ENCODE peak calls at places on chromosomes 5 and 9, in five cellular contexts. One of them, this sample, is unnamed.

GRCh38 chr9:7597716-7598115 is 201.9 kb downstream of the DMAC1 start:
- DNase-seq in fibroblast of lung: no peak
- DNase-seq in GM12865: no peak
- DNase-seq in fibroblast of pulmonary artery: no peak
- DNase-seq in foreskin fibroblast: no peak
- DNase-seq in this sample: no peak

GRCh38 chr9:105978822-105979221 is 284.5 kb downstream of the TMEM38B start:
- DNase-seq in GM12865: no peak
- DNase-seq in fibroblast of lung: no peak
- DNase-seq in fibroblast of pulmonary artery: no peak
- DNase-seq in foreskin fibroblast: no peak
- DNase-seq in this sample: no peak

GRCh38 chr9:127809002-127809561 is 6.4 kb downstream of the FPGS start:
- DNase-seq in foreskin fibroblast: no peak
- DNase-seq in fibroblast of lung: no peak
- DNase-seq in GM12865: no peak
- DNase-seq in fibroblast of pulmonary artery: no peak
- DNase-seq in this sample: no peak

GRCh38 chr9:34452568-34452967 is 5.8 kb downstream of the FAM219A start:
- DNase-seq in fibroblast of pulmonary artery: peak; percentile 36
- DNase-seq in fibroblast of lung: no peak
- DNase-seq in foreskin fibroblast: no peak
- DNase-seq in GM12865: no peak
- DNase-seq in this sample: no peak

GRCh38 chr5:14250094-14250777 is 107.1 kb downstream of the TRIO start:
- DNase-seq in fibroblast of lung: peak; percentile 76
- DNase-seq in foreskin fibroblast: peak; percentile 67
- DNase-seq in fibroblast of pulmonary artery: peak; percentile 86
- DNase-seq in GM12865: no peak
- DNase-seq in this sample: peak; percentile 81

GRCh38 chr5:129973716-129974426 is 69.6 kb downstream of the CHSY3 start:
- DNase-seq in fibroblast of lung: peak; percentile 11
- DNase-seq in GM12865: no peak
- DNase-seq in fibroblast of pulmonary artery: peak; percentile 48
- DNase-seq in foreskin fibroblast: peak; percentile 65
- DNase-seq in this sample: peak; percentile 29

GRCh38 chr5:16590685-16591084 is 26.1 kb downstream of the RETREG1 start:
- DNase-seq in GM12865: no peak
- DNase-seq in foreskin fibroblast: no peak
- DNase-seq in fibroblast of pulmonary artery: no peak
- DNase-seq in fibroblast of lung: no peak
- DNase-seq in this sample: no peak

GRCh38 chr5:71865202-71865601 is 146.1 kb downstream of the CARTPT start:
- DNase-seq in fibroblast of pulmonary artery: peak; percentile 74
- DNase-seq in foreskin fibroblast: peak; percentile 20
- DNase-seq in GM12865: no peak
- DNase-seq in fibroblast of lung: peak; percentile 18
- DNase-seq in this sample: peak; percentile 94

GRCh38 chr9:297104-297794 is 82.6 kb downstream of the DOCK8 start:
- DNase-seq in foreskin fibroblast: no peak
- DNase-seq in GM12865: peak; percentile 87
- DNase-seq in fibroblast of lung: no peak
- DNase-seq in fibroblast of pulmonary artery: no peak
- DNase-seq in this sample: no peak

GRCh38 chr5:176389114-176389768 is 690 bp downstream of the HIGD2A start:
- DNase-seq in fibroblast of pulmonary artery: no peak
- DNase-seq in foreskin fibroblast: no peak
- DNase-seq in fibroblast of lung: no peak
- DNase-seq in GM12865: no peak
- DNase-seq in this sample: no peak

GRCh38 chr5:9621379-9621903 is 8.7 kb downstream of the TAS2R1 start:
- DNase-seq in fibroblast of pulmonary artery: peak; percentile 90
- DNase-seq in fibroblast of lung: peak; percentile 6
- DNase-seq in GM12865: no peak
- DNase-seq in foreskin fibroblast: peak; percentile 14
- DNase-seq in this sample: peak; percentile 93

GRCh38 chr5:39206630-39207319 is 12.6 kb downstream of the FYB1 start:
- DNase-seq in foreskin fibroblast: no peak
- DNase-seq in fibroblast of lung: no peak
- DNase-seq in fibroblast of pulmonary artery: no peak
- DNase-seq in GM12865: no peak
- DNase-seq in this sample: no peak

GRCh38 chr9:83151627-83152137 is 88.7 kb upstream of the RASEF start:
- DNase-seq in fibroblast of lung: no peak
- DNase-seq in fibroblast of pulmonary artery: no peak
- DNase-seq in foreskin fibroblast: no peak
- DNase-seq in GM12865: no peak
- DNase-seq in this sample: no peak

GRCh38 chr9:130794923-130795495 is 40.0 kb upstream of the ABL1 start:
- DNase-seq in fibroblast of pulmonary artery: peak; percentile 23
- DNase-seq in foreskin fibroblast: peak; percentile 50
- DNase-seq in fibroblast of lung: peak; percentile 67
- DNase-seq in GM12865: no peak
- DNase-seq in this sample: peak; percentile 73

GRCh38 chr9:69412741-69413150 is 87.7 kb downstream of the ENTREP1 start:
- DNase-seq in fibroblast of pulmonary artery: peak; percentile 77
- DNase-seq in GM12865: no peak
- DNase-seq in foreskin fibroblast: peak; percentile 59
- DNase-seq in fibroblast of lung: peak; percentile 68
- DNase-seq in this sample: peak; percentile 77

GRCh38 chr9:99878651-99879050 is 27.8 kb upstream of the STX17 start:
- DNase-seq in foreskin fibroblast: no peak
- DNase-seq in GM12865: no peak
- DNase-seq in fibroblast of pulmonary artery: no peak
- DNase-seq in fibroblast of lung: no peak
- DNase-seq in this sample: no peak

GRCh38 chr9:75169623-75170022 is 81.3 kb downstream of the OSTF1 start:
- DNase-seq in GM12865: no peak
- DNase-seq in fibroblast of pulmonary artery: peak; percentile 92
- DNase-seq in foreskin fibroblast: no peak
- DNase-seq in fibroblast of lung: no peak
- DNase-seq in this sample: peak; percentile 78

GRCh38 chr5:144487207-144487606 is 316.5 kb downstream of the KCTD16 start:
- DNase-seq in fibroblast of lung: peak; percentile 11
- DNase-seq in fibroblast of pulmonary artery: no peak
- DNase-seq in GM12865: no peak
- DNase-seq in foreskin fibroblast: no peak
- DNase-seq in this sample: no peak

GRCh38 chr5:31361234-31361633 is 167.7 kb downstream of the CDH6 start:
- DNase-seq in fibroblast of lung: peak; percentile 63
- DNase-seq in fibroblast of pulmonary artery: peak; percentile 47
- DNase-seq in foreskin fibroblast: peak; percentile 89
- DNase-seq in GM12865: no peak
- DNase-seq in this sample: peak; percentile 77

GRCh38 chr5:152532714-152533113 is 127.6 kb upstream of the NMUR2 start:
- DNase-seq in foreskin fibroblast: peak; percentile 30
- DNase-seq in GM12865: peak; percentile 55
- DNase-seq in fibroblast of pulmonary artery: peak; percentile 74
- DNase-seq in fibroblast of lung: peak; percentile 76
- DNase-seq in this sample: peak; percentile 70

GRCh38 chr5:759111-759741 is 25.3 kb downstream of the ZDHHC11B start:
- DNase-seq in GM12865: no peak
- DNase-seq in fibroblast of pulmonary artery: peak; percentile 53
- DNase-seq in fibroblast of lung: peak; percentile 25
- DNase-seq in foreskin fibroblast: no peak
- DNase-seq in this sample: peak; percentile 13

GRCh38 chr5:173830421-173830820 is 57.7 kb upstream of the CPEB4 start:
- DNase-seq in GM12865: peak; percentile 14
- DNase-seq in foreskin fibroblast: no peak
- DNase-seq in fibroblast of pulmonary artery: no peak
- DNase-seq in fibroblast of lung: no peak
- DNase-seq in this sample: no peak

GRCh38 chr5:173829826-173830225 is 58.3 kb upstream of the CPEB4 start:
- DNase-seq in fibroblast of lung: no peak
- DNase-seq in fibroblast of pulmonary artery: no peak
- DNase-seq in foreskin fibroblast: peak; percentile 26
- DNase-seq in GM12865: peak; percentile 45
- DNase-seq in this sample: no peak

GRCh38 chr5:173832386-173832785 is 55.8 kb upstream of the CPEB4 start:
- DNase-seq in fibroblast of lung: no peak
- DNase-seq in fibroblast of pulmonary artery: no peak
- DNase-seq in GM12865: peak; percentile 79
- DNase-seq in foreskin fibroblast: no peak
- DNase-seq in this sample: no peak

GRCh38 chr5:173833200-173833599 is 54.9 kb upstream of the CPEB4 start:
- DNase-seq in foreskin fibroblast: no peak
- DNase-seq in GM12865: no peak
- DNase-seq in fibroblast of pulmonary artery: peak; percentile 58
- DNase-seq in fibroblast of lung: no peak
- DNase-seq in this sample: peak; percentile 23

DNA sequence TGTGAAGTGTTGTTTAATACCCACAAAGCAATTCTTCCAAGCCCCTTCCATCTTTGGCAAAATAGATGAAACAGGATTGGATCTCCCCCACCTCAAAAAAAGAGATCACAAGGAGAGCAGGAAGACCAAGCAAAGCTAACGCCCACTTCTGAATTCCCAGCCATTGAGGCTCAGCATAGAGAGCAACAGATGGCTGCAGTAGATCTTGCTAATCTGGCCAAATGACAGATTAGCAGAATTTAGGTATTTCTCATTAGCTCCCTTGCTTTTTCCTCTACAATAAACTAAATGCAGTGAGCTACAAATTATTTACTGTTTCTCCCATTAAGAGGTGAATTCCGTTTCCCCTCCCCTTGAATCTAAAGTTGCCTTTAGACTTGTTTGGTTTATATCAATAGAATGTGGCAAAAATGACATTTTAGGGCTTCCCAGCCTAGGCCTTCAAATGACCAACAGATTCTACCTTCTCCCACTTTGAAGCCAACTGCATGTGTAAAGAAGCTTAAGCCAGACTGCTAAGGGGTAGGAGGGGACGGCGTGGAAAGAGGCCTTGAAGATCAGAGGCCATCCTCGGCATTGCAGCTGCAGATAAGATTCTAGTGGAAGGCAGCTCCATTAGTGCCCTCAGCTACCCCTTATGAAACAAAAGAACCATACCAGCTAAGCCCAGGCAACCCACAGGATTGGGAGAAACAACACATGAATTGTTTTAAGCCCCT is 56.8 kb upstream of the CPEB4 start:
- DNase-seq in GM12865: no peak
- DNase-seq in foreskin fibroblast: no peak
- DNase-seq in fibroblast of pulmonary artery: no peak
- DNase-seq in fibroblast of lung: no peak
- DNase-seq in this sample: no peak
- TF ChIP-seq CTCF in GM12865: no peak
- TF ChIP-seq CTCF in foreskin fibroblast: no peak
- TF ChIP-seq CTCF in fibroblast of pulmonary artery: no peak
- TF ChIP-seq CTCF in fibroblast of lung: no peak
- TF ChIP-seq CTCF in this sample: no peak

DNA sequence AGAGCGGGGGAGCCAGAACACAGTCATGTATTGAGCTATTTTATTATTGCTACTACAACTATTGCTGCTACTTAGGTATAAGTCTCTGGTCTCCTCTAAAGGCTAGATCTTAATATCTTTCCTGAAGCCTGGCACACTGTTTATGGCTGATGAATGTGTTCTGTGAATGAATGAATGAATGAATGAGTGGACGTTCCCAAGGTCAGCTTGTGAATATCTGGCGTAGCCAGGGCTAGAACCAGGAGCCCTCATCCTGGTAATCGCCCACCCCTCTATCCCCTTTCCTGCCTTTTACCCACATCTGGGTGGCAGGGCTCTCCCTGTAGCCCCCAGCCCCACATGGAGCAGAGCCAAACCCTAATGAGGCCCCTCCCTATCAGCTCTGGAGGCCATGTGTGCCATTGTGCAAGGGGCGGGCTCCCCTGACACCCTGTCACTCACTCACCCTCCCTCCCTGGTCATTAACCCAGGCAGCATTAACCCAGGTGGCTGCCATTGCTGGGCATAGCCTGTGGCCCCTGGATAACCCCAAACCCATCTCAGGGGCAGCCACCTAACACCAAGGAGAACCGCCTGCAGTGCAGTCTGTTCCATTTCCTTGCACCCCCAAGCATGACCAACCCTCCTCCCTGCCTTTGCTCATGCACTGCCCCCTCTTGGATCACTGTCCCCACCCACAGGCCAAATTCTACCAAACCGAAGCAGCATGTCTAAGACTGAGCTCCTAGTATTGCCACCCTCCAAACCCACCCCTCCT is 2.0 kb upstream of the AKNA start:
- DNase-seq in fibroblast of pulmonary artery: no peak
- DNase-seq in foreskin fibroblast: no peak
- DNase-seq in fibroblast of lung: no peak
- DNase-seq in GM12865: peak; percentile 66
- DNase-seq in this sample: no peak
- H3K4me3 ChIP-seq in fibroblast of pulmonary artery: no peak overlapping the region
- H3K4me3 ChIP-seq in foreskin fibroblast: no peak overlapping the region
- H3K4me3 ChIP-seq in fibroblast of lung: no peak overlapping the region
- H3K4me3 ChIP-seq in GM12865: peak overlapping the region; percentile 93
- H3K4me3 ChIP-seq in this sample: no peak overlapping the region

GRCh38 chr9:101307041-101307440 is 77.8 kb downstream of the BAAT start:
- DNase-seq in fibroblast of lung: no peak
- DNase-seq in GM12865: no peak
- DNase-seq in fibroblast of pulmonary artery: no peak
- DNase-seq in foreskin fibroblast: no peak
- DNase-seq in this sample: no peak
- TF ChIP-seq CTCF in fibroblast of lung: no peak
- TF ChIP-seq CTCF in GM12865: no peak
- TF ChIP-seq CTCF in fibroblast of pulmonary artery: no peak
- TF ChIP-seq CTCF in foreskin fibroblast: no peak
- TF ChIP-seq CTCF in this sample: no peak

DNA sequence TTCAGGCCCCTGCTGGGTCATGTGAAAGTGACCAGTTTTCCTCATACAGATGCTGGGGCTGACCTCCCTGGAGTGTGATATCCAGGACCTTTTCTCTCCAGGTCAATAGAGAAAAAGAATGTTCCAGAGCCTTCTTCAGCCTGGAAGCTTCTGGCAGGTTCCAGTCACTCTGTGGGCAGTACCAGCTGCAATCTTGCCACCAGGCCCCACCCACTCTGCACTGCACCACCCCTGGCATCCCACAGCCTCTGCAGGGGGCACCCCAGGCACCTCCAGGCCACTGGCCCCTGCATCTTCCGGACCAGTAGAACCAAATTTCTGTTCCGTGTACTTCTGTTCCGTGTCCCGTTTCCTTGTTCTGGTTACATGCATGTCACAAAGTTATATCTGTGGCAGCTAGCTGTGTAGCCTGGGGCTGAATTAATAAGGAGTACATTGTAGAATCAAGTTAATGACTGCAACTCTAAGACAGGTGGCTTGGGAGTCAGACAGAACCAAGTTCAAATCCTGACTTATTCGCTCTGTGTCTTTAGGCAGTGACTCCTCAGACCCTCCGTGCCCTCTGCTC is 83.2 kb upstream of the ZBTB43 start:
- DNase-seq in foreskin fibroblast: no peak
- DNase-seq in fibroblast of pulmonary artery: no peak
- DNase-seq in GM12865: no peak
- DNase-seq in fibroblast of lung: no peak
- DNase-seq in this sample: no peak
- H3K4me3 ChIP-seq in foreskin fibroblast: no peak overlapping the region
- H3K4me3 ChIP-seq in fibroblast of pulmonary artery: no peak overlapping the region
- H3K4me3 ChIP-seq in GM12865: peak overlapping the region; percentile 68
- H3K4me3 ChIP-seq in fibroblast of lung: no peak overlapping the region
- H3K4me3 ChIP-seq in this sample: no peak overlapping the region